ENCODE peak calls at places on chromosomes 5 and 9, in five cellular contexts. N, U, F, Z and V are unnamed samples.

GRCh38 chr5:11390369-11390768 is 513.9 kb downstream of the CTNND2 start:
- DNase-seq in N (no peak), U (no peak), F (no peak), Z (no peak), V (no peak)

GRCh38 chr5:127492854-127493738 is 24.3 kb upstream of the PRRC1 start:
- DNase-seq in N (peak), U (peak), F (peak), Z (peak), V (peak)

GRCh38 chr9:82273121-82273520 is 284.5 kb downstream of the SPATA31D1 start:
- DNase-seq in N (no peak), U (no peak), F (no peak), Z (no peak), V (no peak)

GRCh38 chr9:117188394-117188793 is 226.5 kb downstream of the ASTN2 start:
- DNase-seq in N (no peak), U (no peak), F (no peak), Z (no peak), V (no peak)

GRCh38 chr5:40689442-40689841 is 9.7 kb downstream of the PTGER4 start:
- DNase-seq in N (peak), U (no peak), F (peak), Z (peak), V (peak)

GRCh38 chr5:159913048-159913447 is 3.2 kb upstream of the ADRA1B start:
- DNase-seq in N (peak), U (no peak), F (no peak), Z (no peak), V (peak)

GRCh38 chr9:114155967-114156294 is 594 bp downstream of the COL27A1 start:
- DNase-seq in N (no peak), U (peak), F (no peak), Z (no peak), V (peak)

GRCh38 chr5:5198111-5198510 is 58.0 kb downstream of the ADAMTS16 start:
- DNase-seq in N (no peak), U (no peak), F (no peak), Z (no peak), V (no peak)

GRCh38 chr5:154761062-154761740 is 6.0 kb downstream of the LARP1 start:
- DNase-seq in N (no peak), U (no peak), F (no peak), Z (no peak), V (peak)

GRCh38 chr9:90665072-90665471 is 22.4 kb upstream of the DIRAS2 start:
- DNase-seq in N (no peak), U (no peak), F (no peak), Z (no peak), V (no peak)

GRCh38 chr5:36240779-36241635 is 718 bp downstream of the NADK2 start:
- DNase-seq in N (peak), U (peak), F (no peak), Z (peak), V (peak)

GRCh38 chr9:438961-439768 is 224.5 kb downstream of the DOCK8 start:
- DNase-seq in N (no peak), U (no peak), F (no peak), Z (no peak), V (peak)

GRCh38 chr5:83220331-83220730 is 143.0 kb downstream of the XRCC4 start:
- DNase-seq in N (no peak), U (peak), F (no peak), Z (no peak), V (no peak)

GRCh38 chr5:158889007-158889406 is 210.7 kb downstream of the EBF1 start:
- DNase-seq in N (no peak), U (no peak), F (no peak), Z (no peak), V (no peak)

GRCh38 chr5:111779260-111780254 is 22.6 kb upstream of the NREP start:
- DNase-seq in N (no peak), U (no peak), F (no peak), Z (no peak), V (no peak)

GRCh38 chr5:55708732-55709131 is 3.4 kb downstream of the SLC38A9 start:
- DNase-seq in N (no peak), U (no peak), F (no peak), Z (no peak), V (no peak)

GRCh38 chr5:115571441-115571878 is 26.9 kb upstream of the FEM1C start:
- DNase-seq in N (no peak), U (no peak), F (no peak), Z (no peak), V (no peak)

GRCh38 chr9:108746864-108747263 is 108.9 kb downstream of the ACTL7B start:
- DNase-seq in N (no peak), U (no peak), F (no peak), Z (no peak), V (no peak)

GRCh38 chr9:21522348-21522747 is 40.2 kb upstream of the IFNE start:
- DNase-seq in N (no peak), U (no peak), F (no peak), Z (no peak), V (no peak)

GRCh38 chr5:5634817-5635216 is 212.3 kb downstream of the ICE1 start:
- DNase-seq in N (no peak), U (no peak), F (no peak), Z (no peak), V (no peak)

GRCh38 chr9:124355032-124355940 is 60.0 kb downstream of the PSMB7 start:
- DNase-seq in N (no peak), U (no peak), F (no peak), Z (no peak), V (no peak)

GRCh38 chr9:127717766-127718165 is 1.9 kb downstream of the TTC16 start:
- DNase-seq in N (no peak), U (no peak), F (no peak), Z (no peak), V (no peak)

GRCh38 chr9:86994231-86994630 is 46.9 kb upstream of the GAS1 start:
- DNase-seq in N (no peak), U (no peak), F (no peak), Z (no peak), V (no peak)

GRCh38 chr5:61200582-61201155 is 38.4 kb upstream of the SMIM15 start:
- DNase-seq in N (no peak), U (no peak), F (no peak), Z (no peak), V (peak)

GRCh38 chr9:128116104-128117083 is 11.1 kb downstream of the PTGES2 start:
- DNase-seq in N (no peak), U (no peak), F (no peak), Z (no peak), V (no peak)

GRCh38 chr9:84212982-84213381 is 127.6 kb downstream of the SLC28A3 start:
- DNase-seq in N (no peak), U (no peak), F (no peak), Z (no peak), V (no peak)

GRCh38 chr5:151286246-151286645 is 17.3 kb downstream of the SLC36A3 start:
- DNase-seq in N (no peak), U (no peak), F (no peak), Z (no peak), V (no peak)

GRCh38 chr9:113398796-113399195 is 2.3 kb downstream of the ALAD start:
- DNase-seq in N (no peak), U (no peak), F (no peak), Z (no peak), V (no peak)

GRCh38 chr5:95081500-95082355 is 203.2 kb downstream of the MCTP1 start:
- DNase-seq in N (peak), U (no peak), F (no peak), Z (no peak), V (peak)

GRCh38 chr9:3125602-3126392 is 281.9 kb upstream of the PUM3 start:
- DNase-seq in N (no peak), U (no peak), F (no peak), Z (no peak), V (peak)

GRCh38 chr5:127400946-127401670 is 110.5 kb downstream of the MEGF10 start:
- DNase-seq in N (no peak), U (no peak), F (no peak), Z (no peak), V (peak)

GRCh38 chr9:136556166-136556565 is 10.3 kb upstream of the NOTCH1 start:
- DNase-seq in N (no peak), U (no peak), F (no peak), Z (no peak), V (no peak)

GRCh38 chr5:180352976-180353225 is 235 bp downstream of the GFPT2 start:
- DNase-seq in N (no peak), U (no peak), F (no peak), Z (no peak), V (no peak)

GRCh38 chr5:152092580-152092979 is 167.9 kb upstream of the GLRA1 start:
- DNase-seq in N (no peak), U (no peak), F (no peak), Z (no peak), V (peak)

GRCh38 chr5:137329581-137329980 is 169.5 kb downstream of the SPOCK1 start:
- DNase-seq in N (no peak), U (no peak), F (no peak), Z (no peak), V (no peak)

GRCh38 chr5:122029818-122030217 is 48.2 kb downstream of the LOX start:
- DNase-seq in N (no peak), U (no peak), F (no peak), Z (no peak), V (no peak)

GRCh38 chr9:72577212-72577753 is 55.9 kb downstream of the TMC1 start:
- DNase-seq in N (peak), U (no peak), F (peak), Z (no peak), V (peak)

GRCh38 chr5:3883014-3883413 is 287.4 kb downstream of the IRX1 start:
- DNase-seq in N (no peak), U (no peak), F (no peak), Z (no peak), V (no peak)

GRCh38 chr9:14346301-14346721 is 32.4 kb upstream of the NFIB start:
- DNase-seq in N (no peak), U (peak), F (no peak), Z (no peak), V (no peak)
- H3K4me3 ChIP-seq in N (no peak), U (no peak), F (no peak), Z (no peak), V (no peak)

GRCh38 chr9:133711428-133712220 is 26.5 kb downstream of the SARDH start:
- DNase-seq in N (no peak), U (no peak), F (no peak), Z (no peak), V (peak)
- TF ChIP-seq MAX in N (no peak), U (no peak), F (no peak), Z (no peak), V (no peak)

DNA sequence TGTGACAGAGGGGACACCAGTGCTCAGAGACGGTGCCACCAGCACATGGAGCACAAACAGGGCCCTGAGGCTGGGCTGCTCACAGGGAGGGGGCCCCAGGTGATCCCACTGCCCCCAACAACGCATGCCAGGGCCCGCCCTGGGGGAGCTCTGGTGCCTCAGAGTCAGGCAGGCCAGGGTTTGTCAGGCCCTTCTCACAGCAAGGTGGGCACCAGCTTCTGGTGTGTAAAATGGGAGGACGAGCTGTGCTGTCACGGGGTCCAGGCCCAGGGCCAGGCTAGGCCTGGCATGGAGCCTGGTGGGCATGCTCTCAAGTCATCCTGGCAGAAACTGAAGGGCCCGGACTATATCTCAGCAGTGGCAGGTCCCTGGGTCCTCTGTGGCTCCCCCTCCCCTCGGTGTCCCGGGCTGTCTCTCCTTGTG is 34.5 kb downstream of the PRRT1B start:
- DNase-seq in N (no peak), U (no peak), F (no peak), Z (no peak), V (no peak)
- H3K4me3 ChIP-seq in N (no peak), U (no peak), F (no peak), Z (no peak), V (no peak)

GRCh38 chr5:71789746-71790145 is 70.7 kb downstream of the CARTPT start:
- DNase-seq in N (no peak), U (no peak), F (no peak), Z (no peak), V (no peak)
- TF ChIP-seq MAX in N (no peak), U (no peak), F (no peak), Z (no peak), V (no peak)